ENCODE peak calls at places on chromosome 2, in six cellular contexts. W is activated T-cell treated with anti-CD3 and anti-CD28 coated beads for 1 hour; F is EL; G is CD4-positive, alpha-beta T cell; D is stimulated activated CD8-positive, alpha-beta memory T cell treated with anti-CD3 and anti-CD28 coated beads, Interleukin-4, amount 100 ng/mL, for 1 hour; B is HT1080. I is an unnamed sample.

GRCh38 chr2:241559489-241560180 is 1.1 kb downstream of the BOK start:
- DNase-seq in G (no peak), W (no peak), D (no peak), F (peak; percentile 64), B (peak; percentile 45), I (no peak)

GRCh38 chr2:25928668-25929067 is 50.4 kb upstream of the ASXL2 start:
- DNase-seq in B (no peak), W (no peak), F (no peak), G (no peak), D (no peak), I (no peak)

GRCh38 chr2:26560892-26561291 is 80.3 kb downstream of the CIB4 start:
- DNase-seq in G (no peak), F (no peak), W (no peak), B (no peak), D (no peak), I (no peak)

GRCh38 chr2:172281648-172282576 is 145.5 kb upstream of the ITGA6 start:
- DNase-seq in G (no peak), F (peak; percentile 82), W (no peak), B (peak; percentile 84), D (no peak), I (no peak)

GRCh38 chr2:179987916-179988315 is 19.2 kb downstream of the CWC22 start:
- DNase-seq in G (no peak), B (no peak), F (no peak), W (no peak), D (no peak), I (no peak)

GRCh38 chr2:120447122-120447785 is 101.3 kb downstream of the INHBB start:
- DNase-seq in W (no peak), B (no peak), F (no peak), D (no peak), G (no peak), I (no peak)

GRCh38 chr2:162022290-162022945 is 51.6 kb downstream of the DPP4 start:
- DNase-seq in F (peak; percentile 53), G (no peak), D (no peak), W (no peak), B (peak; percentile 26), I (no peak)

GRCh38 chr2:235170016-235170415 is 218.2 kb downstream of the SH3BP4 start:
- DNase-seq in B (peak; percentile 77), G (no peak), D (no peak), F (peak; percentile 76), W (no peak), I (no peak)

GRCh38 chr2:157257312-157258252 is at the start of gene GALNT5:
- DNase-seq in W (no peak), D (no peak), B (no peak), G (no peak), F (peak; percentile 49), I (no peak)

GRCh38 chr2:39573276-39573675 is 92.4 kb upstream of the TMEM178A start:
- DNase-seq in G (no peak), B (no peak), F (no peak), W (no peak), D (no peak), I (no peak)

GRCh38 chr2:239192456-239192855 is 208.4 kb downstream of the HDAC4 start:
- DNase-seq in F (no peak), G (no peak), B (no peak), W (no peak), D (no peak), I (no peak)

GRCh38 chr2:231129216-231129615 is 4.4 kb upstream of the HTR2B start:
- DNase-seq in D (no peak), F (no peak), W (no peak), G (no peak), B (no peak), I (no peak)

GRCh38 chr2:132424526-132425121 is 8.0 kb downstream of the GPR39 start:
- DNase-seq in F (no peak), B (no peak), G (no peak), D (no peak), W (no peak), I (no peak)

GRCh38 chr2:20563833-20564232 is 87.1 kb downstream of the HS1BP3 start:
- DNase-seq in W (no peak), D (no peak), B (peak; percentile 50), F (peak; percentile 70), G (no peak), I (no peak)

GRCh38 chr2:120398961-120399888 is 53.3 kb downstream of the INHBB start:
- DNase-seq in D (no peak), B (no peak), F (peak; percentile 20), G (no peak), W (no peak), I (no peak)

GRCh38 chr2:66555511-66556324 is 120.8 kb downstream of the MEIS1 start:
- DNase-seq in D (no peak), F (no peak), G (no peak), B (no peak), W (no peak), I (no peak)

I was measured in CD8-positive, alpha-beta T cell.